ENCODE peak calls at places on chromosomes 6 and 20, in nine cellular contexts. F, V, L, M, A, K, W, S and H are unnamed samples.

GRCh38 chr6:53033764-53034163 is 31.4 kb upstream of the FBXO9 start:
- DNase-seq in F (no peak), L (no peak), S (no peak), K (peak; percentile 74), W (no peak), M (no peak), V (peak; percentile 52), A (no peak), H (no peak)

GRCh38 chr20:48583171-48583570 is 244.6 kb downstream of the PREX1 start:
- DNase-seq in V (no peak), A (no peak), K (no peak), F (no peak), L (no peak), M (no peak), W (no peak), S (no peak), H (no peak)

GRCh38 chr6:166657531-166657930 is 30.5 kb upstream of the RPS6KA2 start:
- DNase-seq in M (no peak), K (no peak), S (no peak), W (no peak), F (no peak), A (no peak), L (no peak), V (no peak), H (no peak)

GRCh38 chr6:17714879-17715860 is 8.4 kb upstream of the NUP153 start:
- DNase-seq in M (peak; percentile 35), V (peak; percentile 93), S (peak; percentile 88), K (peak; percentile 97), A (peak; percentile 82), L (peak; percentile 74), W (no peak), F (no peak), H (no peak)

GRCh38 chr6:52243282-52243893 is 912 bp downstream of the IL17F start:
- DNase-seq in F (no peak), K (no peak), V (peak; percentile 9), L (no peak), A (no peak), W (no peak), M (peak; percentile 17), S (peak; percentile 9), H (no peak)

GRCh38 chr20:8219403-8219802 is 87.3 kb downstream of the PLCB1 start:
- DNase-seq in V (no peak), K (no peak), F (no peak), L (no peak), M (no peak), S (no peak), W (no peak), A (no peak), H (no peak)

GRCh38 chr20:33061626-33062025 is 7.9 kb downstream of the BPIFB3 start:
- DNase-seq in K (no peak), M (no peak), L (no peak), W (no peak), A (no peak), V (no peak), F (no peak), S (no peak), H (no peak)

GRCh38 chr6:139920027-139920851 is 545.8 kb upstream of the CITED2 start:
- DNase-seq in K (no peak), S (no peak), W (no peak), F (no peak), L (no peak), M (no peak), V (no peak), A (no peak), H (no peak)

GRCh38 chr6:24935753-24936152 is at the start of gene RIPOR2:
- DNase-seq in A (no peak), F (peak; percentile 87), W (peak; percentile 79), S (no peak), V (no peak), K (no peak), M (no peak), L (no peak), H (no peak)

GRCh38 chr20:10671221-10671849 is 2.5 kb downstream of the JAG1 start:
- DNase-seq in L (no peak), A (peak; percentile 96), M (peak; percentile 93), K (peak; percentile 85), F (peak; percentile 85), W (no peak), V (peak; percentile 96), S (peak; percentile 92), H (no peak)

GRCh38 chr6:35750557-35750956 is 13.7 kb downstream of the ARMC12 start:
- DNase-seq in V (no peak), W (no peak), A (no peak), S (no peak), K (no peak), M (no peak), F (no peak), L (no peak), H (no peak)

GRCh38 chr20:64156136-64156885 is 7.9 kb upstream of the MYT1 start:
- DNase-seq in V (no peak), F (no peak), W (no peak), S (no peak), A (no peak), K (no peak), M (no peak), L (no peak), H (no peak)

GRCh38 chr6:72219536-72219935 is 333.2 kb downstream of the RIMS1 start:
- DNase-seq in K (peak; percentile 3), S (no peak), M (no peak), W (no peak), V (no peak), F (no peak), L (no peak), A (no peak), H (no peak)

GRCh38 chr20:2749343-2749950 is 51.0 kb downstream of the CPXM1 start:
- DNase-seq in K (no peak), F (no peak), A (no peak), M (no peak), W (no peak), S (no peak), L (no peak), V (no peak), H (no peak)
- TF ChIP-seq EZH2 in K (no peak), F (no peak), A (no peak), M (no peak), W (no peak), S (no peak), L (no peak), V (no peak), H (no peak)

DNA sequence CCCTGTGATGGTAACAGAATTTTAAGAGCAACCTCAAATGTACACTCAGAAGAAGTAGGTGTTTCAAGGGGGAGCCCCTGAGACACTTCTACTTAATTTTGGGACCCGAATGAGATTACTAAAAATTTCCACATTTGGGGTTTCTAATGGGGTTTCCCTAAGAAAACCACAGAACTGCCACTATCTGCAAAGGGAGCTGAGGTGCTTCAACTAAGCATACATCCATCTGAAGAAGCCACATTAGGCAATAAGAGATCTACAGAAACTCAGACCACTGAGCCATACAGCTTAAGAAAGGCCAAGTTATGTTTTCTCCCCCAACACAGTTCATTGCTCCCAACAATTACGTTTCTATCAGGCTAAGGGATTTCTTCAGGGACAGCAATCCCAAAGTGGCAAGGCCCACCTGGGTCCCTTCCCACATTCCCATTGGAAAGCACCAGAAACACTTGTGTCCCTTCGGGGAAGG is 5.2 kb downstream of the BCL2L1 start:
- DNase-seq in S (no peak), V (no peak), M (no peak), L (no peak), A (no peak), K (no peak), F (no peak), W (no peak), H (no peak)
- H3K4me3 ChIP-seq in S (no peak overlapping the region), V (peak overlapping the region; percentile 18), M (no peak overlapping the region), L (no peak overlapping the region), A (peak overlapping the region; percentile 9), K (no peak overlapping the region), F (no peak overlapping the region), W (peak overlapping the region; percentile 10), H (no peak overlapping the region)

GRCh38 chr6:144064402-144064830 is 31.0 kb downstream of the SF3B5 start:
- DNase-seq in A (no peak), K (no peak), S (peak; percentile 44), L (no peak), W (no peak), M (peak; percentile 57), V (peak; percentile 43), F (peak; percentile 66), H (no peak)

GRCh38 chr6:144063744-144064401 is 31.5 kb downstream of the SF3B5 start:
- DNase-seq in W (peak; percentile 53), S (peak; percentile 64), F (peak; percentile 77), L (peak; percentile 57), A (peak; percentile 31), M (peak; percentile 88), V (peak; percentile 67), K (peak; percentile 19), H (no peak)

GRCh38 chr6:144063246-144063743 is 32.1 kb downstream of the SF3B5 start:
- DNase-seq in K (no peak), M (peak; percentile 9), A (no peak), F (peak; percentile 49), W (no peak), S (no peak), V (peak; percentile 7), L (no peak), H (no peak)

GRCh38 chr6:144066255-144066654 is 29.1 kb downstream of the SF3B5 start:
- DNase-seq in W (no peak), L (no peak), K (no peak), M (no peak), A (no peak), F (no peak), V (no peak), S (no peak), H (no peak)

DNA sequence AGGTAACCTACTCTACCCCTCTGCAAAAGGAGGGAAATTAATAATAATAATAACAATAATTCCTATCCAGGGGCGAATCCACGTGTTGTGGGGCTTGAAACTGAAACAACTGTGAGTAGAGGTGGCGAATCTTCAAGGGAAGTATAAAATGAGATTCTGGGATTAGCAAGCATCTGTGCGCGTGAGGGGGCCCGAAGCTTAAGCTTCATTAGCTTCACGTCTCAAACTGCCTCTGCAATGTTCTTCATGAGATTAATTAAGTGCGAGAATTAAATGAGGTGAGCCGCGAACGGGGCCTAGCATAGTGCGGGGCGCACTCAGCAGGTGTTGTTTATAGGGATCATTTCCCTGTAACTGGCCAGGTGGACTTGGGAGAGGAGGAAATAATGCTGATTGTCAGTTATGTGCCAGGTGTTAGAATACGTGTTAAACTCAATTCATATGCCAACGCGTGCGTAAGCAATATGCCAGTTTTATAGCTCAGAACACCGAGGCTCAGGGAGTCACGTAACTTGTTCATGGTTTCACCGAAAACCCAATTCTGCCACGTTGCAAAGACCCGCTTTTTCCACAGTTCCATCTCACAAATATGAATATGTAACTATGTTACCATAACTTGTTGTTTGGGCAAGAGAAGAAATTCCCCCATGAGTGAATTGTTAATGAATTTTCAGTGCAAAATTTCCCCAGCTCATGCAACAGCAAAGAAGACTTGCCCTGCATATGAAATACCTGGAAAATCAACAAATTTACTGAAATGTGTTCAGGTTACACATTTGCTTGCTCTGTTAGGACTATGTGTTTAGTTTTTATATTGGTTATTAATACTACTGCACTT is 30.3 kb downstream of the SF3B5 start:
- DNase-seq in V (peak; percentile 33), S (peak; percentile 8), F (peak; percentile 30), K (peak; percentile 1), M (peak; percentile 7), A (no peak), L (no peak), W (no peak), H (no peak)
- TF ChIP-seq EZH2 in V (peak; percentile 91), S (no peak), F (peak; percentile 63), K (peak; percentile 91), M (peak; percentile 37), A (no peak), L (no peak), W (no peak), H (no peak)

DNA sequence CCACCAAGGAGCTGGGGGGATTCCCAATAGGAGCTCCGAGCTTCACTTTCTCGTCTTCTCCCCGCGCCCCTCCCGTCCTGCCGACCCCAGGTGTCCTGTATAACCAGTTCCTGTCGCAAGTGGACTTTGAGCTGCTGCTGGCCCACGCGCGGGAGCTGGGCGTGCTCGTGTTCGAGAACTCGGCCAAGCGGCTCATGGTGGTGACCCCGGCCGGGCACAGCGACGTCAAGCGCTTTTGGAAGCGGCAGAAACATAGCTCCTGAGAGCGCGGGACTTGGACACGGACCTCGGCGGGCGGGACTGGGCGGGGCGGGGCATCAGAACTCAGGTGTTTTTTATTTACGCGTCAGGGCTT is 340 bp upstream of the VARS2 start:
- DNase-seq in M (no peak), V (no peak), L (no peak), W (no peak), K (no peak), A (no peak), F (peak; percentile 73), S (no peak), H (no peak)
- H3K4me3 ChIP-seq in M (no peak overlapping the region), V (peak overlapping the region; percentile 74), L (peak overlapping the region; percentile 17), W (no peak overlapping the region), K (no peak overlapping the region), A (peak overlapping the region; percentile 31), F (peak overlapping the region; percentile 84), S (peak overlapping the region; percentile 62), H (peak overlapping the region; percentile 94)